ENCODE peak calls at places on chromosome 9, in four cellular contexts. One of them, this sample, is unnamed.
A peak's percentile ranks its signal among the peaks of the same experiment; 100 is the strongest.

GRCh38 chr9:136944094-136944518 is 432 bp downstream of the FBXW5 start:
- DNase-seq in HEK293T: peak; percentile 62
- DNase-seq in NCI-H1105 treated with DMSO at 0.1 percent for 48 hours: no peak
- DNase-seq in T-helper 9 cell: no peak
- DNase-seq in this sample: no peak

GRCh38 chr9:86909388-86909787 is 37.9 kb downstream of the GAS1 start:
- DNase-seq in HEK293T: no peak
- DNase-seq in NCI-H1105 treated with DMSO at 0.1 percent for 48 hours: no peak
- DNase-seq in T-helper 9 cell: no peak
- DNase-seq in this sample: no peak

GRCh38 chr9:127972316-127972871 is 8.4 kb downstream of the EEIG1 start:
- DNase-seq in HEK293T: no peak
- DNase-seq in NCI-H1105 treated with DMSO at 0.1 percent for 48 hours: no peak
- DNase-seq in T-helper 9 cell: no peak
- DNase-seq in this sample: no peak

GRCh38 chr9:137270929-137271695 is 6.4 kb upstream of the TOR4A start:
- DNase-seq in HEK293T: no peak
- DNase-seq in NCI-H1105 treated with DMSO at 0.1 percent for 48 hours: no peak
- DNase-seq in T-helper 9 cell: no peak
- DNase-seq in this sample: no peak

GRCh38 chr9:17134396-17134842 is 421 bp upstream of the CNTLN start:
- DNase-seq in HEK293T: no peak
- DNase-seq in NCI-H1105 treated with DMSO at 0.1 percent for 48 hours: no peak
- DNase-seq in T-helper 9 cell: no peak
- DNase-seq in this sample: no peak

GRCh38 chr9:111648066-111648465 is 13.3 kb upstream of the GNG10 start:
- DNase-seq in HEK293T: no peak
- DNase-seq in NCI-H1105 treated with DMSO at 0.1 percent for 48 hours: no peak
- DNase-seq in T-helper 9 cell: no peak
- DNase-seq in this sample: no peak

GRCh38 chr9:127930298-127931091 is at the start of gene PIP5KL1:
- DNase-seq in HEK293T: peak; percentile 87
- DNase-seq in NCI-H1105 treated with DMSO at 0.1 percent for 48 hours: peak; percentile 68
- DNase-seq in T-helper 9 cell: peak; percentile 68
- DNase-seq in this sample: no peak

GRCh38 chr9:79858509-79858908 is 286.7 kb downstream of the TLE4 start:
- DNase-seq in HEK293T: no peak
- DNase-seq in NCI-H1105 treated with DMSO at 0.1 percent for 48 hours: no peak
- DNase-seq in T-helper 9 cell: no peak
- DNase-seq in this sample: no peak

GRCh38 chr9:132042324-132042723 is 37.3 kb downstream of the MED27 start:
- DNase-seq in HEK293T: no peak
- DNase-seq in NCI-H1105 treated with DMSO at 0.1 percent for 48 hours: no peak
- DNase-seq in T-helper 9 cell: no peak
- DNase-seq in this sample: no peak

GRCh38 chr9:34976441-34976840 is 13.1 kb upstream of the DNAJB5 start:
- DNase-seq in HEK293T: no peak
- DNase-seq in NCI-H1105 treated with DMSO at 0.1 percent for 48 hours: no peak
- DNase-seq in T-helper 9 cell: no peak
- DNase-seq in this sample: no peak

GRCh38 chr9:91301161-91301560 is 60.6 kb downstream of the AUH start:
- DNase-seq in HEK293T: no peak
- DNase-seq in NCI-H1105 treated with DMSO at 0.1 percent for 48 hours: no peak
- DNase-seq in T-helper 9 cell: no peak
- DNase-seq in this sample: no peak

This sample was measured in activated naive CD8-positive, alpha-beta T cell treated with anti-CD3 and anti-CD28 coated beads, Interleukin-2, amount 50 U/mL, for 16 hours.